ENCODE peak calls at places on chromosomes 2 and 18, in six cellular contexts. R is left ventricle myocardium inferior; O is CD4-positive, CD25-positive, alpha-beta regulatory T cell; T is pancreas; X is SJSA1; A is brain microvascular endothelial cell. Q is an unnamed sample.

GRCh38 chr2:53286336-53286735 is 481.3 kb upstream of the CHAC2 start:
- DNase-seq in R (no peak), O (no peak), T (no peak), X (no peak), A (peak; percentile 17), Q (no peak)

GRCh38 chr2:174376967-174377366 is 18.6 kb upstream of the SCRN3 start:
- DNase-seq in R (no peak), O (no peak), T (no peak), X (no peak), A (peak; percentile 32), Q (no peak)

GRCh38 chr2:240428245-240428644 is 7.2 kb upstream of the GPC1 start:
- DNase-seq in R (no peak), O (no peak), T (no peak), X (no peak), A (no peak), Q (no peak)

GRCh38 chr18:6750411-6750810 is 20.9 kb downstream of the ARHGAP28 start:
- DNase-seq in R (no peak), O (no peak), T (no peak), X (no peak), A (no peak), Q (no peak)

GRCh38 chr2:21020668-21021288 is 23.1 kb downstream of the APOB start:
- DNase-seq in R (no peak), O (no peak), T (no peak), X (no peak), A (no peak), Q (no peak)

GRCh38 chr18:28087173-28087563 is 89.8 kb downstream of the CDH2 start:
- DNase-seq in R (no peak), O (no peak), T (no peak), X (peak; percentile 42), A (no peak), Q (no peak)

GRCh38 chr2:85001595-85001994 is 30.6 kb downstream of the KCMF1 start:
- DNase-seq in R (no peak), O (no peak), T (no peak), X (no peak), A (no peak), Q (no peak)

GRCh38 chr2:66701251-66701650 is 266.3 kb downstream of the MEIS1 start:
- DNase-seq in R (no peak), O (no peak), T (no peak), X (no peak), A (no peak), Q (no peak)

GRCh38 chr2:98948956-98949739 is 13.1 kb upstream of the CRACDL start:
- DNase-seq in R (no peak), O (no peak), T (peak; percentile 27), X (no peak), A (no peak), Q (no peak)

GRCh38 chr2:212364106-212364505 is 174.5 kb downstream of the ERBB4 start:
- DNase-seq in R (no peak), O (no peak), T (no peak), X (no peak), A (no peak), Q (no peak)

GRCh38 chr2:168159754-168160585 is 87.4 kb downstream of the STK39 start:
- DNase-seq in R (no peak), O (no peak), T (no peak), X (no peak), A (no peak), Q (no peak)

GRCh38 chr18:77658309-77658681 is 408.6 kb downstream of the GALR1 start:
- DNase-seq in R (no peak), O (no peak), T (no peak), X (no peak), A (no peak), Q (no peak)

GRCh38 chr2:71833855-71834554 is 313.7 kb downstream of the CYP26B1 start:
- DNase-seq in R (peak; percentile 76), O (no peak), T (no peak), X (no peak), A (no peak), Q (no peak)

GRCh38 chr2:179263015-179263414 is 1.6 kb downstream of the SESTD1 start:
- DNase-seq in R (no peak), O (no peak), T (no peak), X (peak; percentile 32), A (no peak), Q (no peak)

GRCh38 chr18:37422116-37422515 is 143.5 kb downstream of the CELF4 start:
- DNase-seq in R (no peak), O (no peak), T (no peak), X (no peak), A (no peak), Q (no peak)

GRCh38 chr2:27621524-27621923 is 7.3 kb downstream of the CCDC121 start:
- DNase-seq in R (no peak), O (no peak), T (no peak), X (no peak), A (no peak), Q (no peak)

GRCh38 chr18:22547807-22548561 is 130.3 kb upstream of the CTAGE1 start:
- DNase-seq in R (no peak), O (no peak), T (no peak), X (peak; percentile 39), A (no peak), Q (no peak)

GRCh38 chr2:157743051-157743450 is 114.4 kb upstream of the ACVR1C start:
- DNase-seq in R (no peak), O (peak; percentile 46), T (no peak), X (no peak), A (no peak), Q (no peak)

GRCh38 chr2:136378712-136379595 is 261.0 kb upstream of the CXCR4 start:
- DNase-seq in R (peak; percentile 29), O (peak; percentile 91), T (no peak), X (peak; percentile 14), A (peak; percentile 50), Q (peak; percentile 40)

GRCh38 chr18:73136134-73136533 is 268.3 kb upstream of the NETO1 start:
- DNase-seq in R (no peak), O (no peak), T (no peak), X (no peak), A (no peak), Q (no peak)

GRCh38 chr2:46978696-46979095 is 63.1 kb upstream of the MCFD2 start:
- DNase-seq in R (no peak), O (peak; percentile 78), T (no peak), X (no peak), A (no peak), Q (peak; percentile 45)

GRCh38 chr18:54532222-54532621 is 58.8 kb upstream of the DYNAP start:
- DNase-seq in R (no peak), O (no peak), T (no peak), X (no peak), A (no peak), Q (no peak)

GRCh38 chr2:3257166-3257565 is 120.5 kb downstream of the EIPR1 start:
- DNase-seq in R (no peak), O (no peak), T (no peak), X (no peak), A (peak; percentile 27), Q (no peak)

GRCh38 chr2:233832869-233833812 is 21.2 kb downstream of the HJURP start:
- DNase-seq in R (no peak), O (no peak), T (no peak), X (peak; percentile 49), A (peak; percentile 53), Q (no peak)

GRCh38 chr2:151733781-151734672 is at the start of gene NEB:
- DNase-seq in R (no peak), O (no peak), T (no peak), X (no peak), A (no peak), Q (no peak)

DNA sequence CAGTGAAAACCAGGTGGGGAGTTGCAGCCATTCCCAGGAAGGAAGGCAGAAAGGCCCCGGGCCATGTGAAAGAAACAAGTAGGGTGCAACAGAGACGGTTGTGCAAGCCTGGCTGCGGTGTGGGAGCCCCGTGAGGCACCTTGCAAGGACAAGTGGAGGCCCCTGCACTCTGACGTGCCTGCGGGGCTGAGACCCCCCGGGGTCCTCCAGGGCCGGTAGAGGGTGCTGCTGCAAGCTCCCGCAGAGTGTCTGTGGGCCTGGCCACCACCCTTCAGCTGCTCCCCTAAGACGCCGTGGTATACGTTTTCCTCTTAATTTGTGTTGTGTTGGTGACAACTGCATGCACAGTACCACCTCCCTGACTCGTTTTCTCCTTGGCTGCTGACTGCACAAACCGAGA is 27.4 kb upstream of the MC5R start:
- DNase-seq in R (no peak), O (no peak), T (no peak), X (no peak), A (no peak), Q (no peak)
- H3K4me3 ChIP-seq in R (no peak overlapping the region), O (no peak overlapping the region), T (no peak overlapping the region), X (no peak overlapping the region), A (no peak overlapping the region), Q (no peak overlapping the region)

DNA sequence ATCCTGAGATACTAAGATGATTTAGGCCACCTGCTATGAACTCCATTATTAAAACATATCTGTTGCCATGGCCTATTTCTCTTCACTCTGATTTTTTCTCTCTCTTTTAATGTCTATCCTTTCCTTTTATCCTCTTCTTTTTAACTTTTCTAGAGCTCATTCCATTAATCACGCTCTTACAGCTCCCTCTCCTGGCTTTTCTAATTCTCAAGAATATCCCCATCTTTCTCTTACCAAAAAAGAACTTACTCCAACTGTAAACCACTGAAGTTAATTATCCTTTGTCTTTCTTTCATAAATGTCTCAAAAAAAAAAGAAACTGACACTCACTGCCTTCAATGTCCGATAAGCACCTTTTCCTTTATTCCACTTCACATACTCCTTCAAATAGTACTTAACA is 7.9 kb downstream of the PPP3R1 start:
- DNase-seq in R (no peak), O (no peak), T (no peak), X (no peak), A (no peak), Q (no peak)
- H3K36me3 ChIP-seq in R (no peaks in the 10 kb centered on the region), O (no peaks in the 10 kb centered on the region), T (no peaks in the 10 kb centered on the region), X (peaks cover 21% of the 10 kb centered on the region), A (no peaks in the 10 kb centered on the region), Q (no peaks in the 10 kb centered on the region)

GRCh38 chr2:217906787-217907186 is 96.0 kb downstream of the TNS1 start:
- DNase-seq in R (no peak), O (no peak), T (no peak), X (no peak), A (no peak), Q (no peak)
- H3K27me3 ChIP-seq in R (no peaks in the 10 kb centered on the region), O (no peaks in the 10 kb centered on the region), T (no peaks in the 10 kb centered on the region), X (no peaks in the 10 kb centered on the region), A (no peaks in the 10 kb centered on the region), Q (peaks cover 2% of the 10 kb centered on the region)

GRCh38 chr2:229712125-229712524 is 2.2 kb downstream of the DNER start:
- DNase-seq in R (no peak), O (peak; percentile 15), T (no peak), X (no peak), A (no peak), Q (no peak)

GRCh38 chr2:229714736-229715541 is 584 bp upstream of the DNER start:
- DNase-seq in R (peak; percentile 42), O (peak; percentile 13), T (peak; percentile 49), X (peak; percentile 28), A (peak; percentile 55), Q (peak; percentile 30)

GRCh38 chr2:229713371-229714079 is 830 bp downstream of the DNER start:
- DNase-seq in R (no peak), O (no peak), T (no peak), X (no peak), A (no peak), Q (peak; percentile 23)

GRCh38 chr2:229715895-229716507 is 1.6 kb upstream of the DNER start:
- DNase-seq in R (no peak), O (peak; percentile 61), T (no peak), X (no peak), A (no peak), Q (no peak)

GRCh38 chr2:229714080-229714735 is at the start of gene DNER:
- DNase-seq in R (no peak), O (peak; percentile 56), T (peak; percentile 50), X (no peak), A (no peak), Q (peak; percentile 48)
- H3K4me3 ChIP-seq in R (peak within 1 kb of the TSS; percentile 65), O (no peak within 1 kb of the TSS), T (peak within 1 kb of the TSS; percentile 38), X (no peak within 1 kb of the TSS), A (peak within 1 kb of the TSS; percentile 54), Q (peak within 1 kb of the TSS; percentile 45)

Q was measured in GM06990.